ENCODE peak calls at places on chromosomes 5 and 9, in nine cellular contexts. One of them, this sample, is unnamed.

GRCh38 chr5:13990896-13991295 is 46.4 kb upstream of the DNAH5 start:
- DNase-seq in brain microvascular endothelial cell: no peak
- DNase-seq in stomach: no peak
- DNase-seq in epithelial cell of esophagus: peak; percentile 66
- DNase-seq in GM13976: no peak
- DNase-seq in GM06990: no peak
- DNase-seq in PC-3: no peak
- DNase-seq in AG09309: no peak
- DNase-seq in sigmoid colon: no peak
- DNase-seq in this sample: no peak

GRCh38 chr5:102858808-102859207 is 103.7 kb downstream of the PAM start:
- DNase-seq in brain microvascular endothelial cell: peak; percentile 56
- DNase-seq in stomach: no peak
- DNase-seq in epithelial cell of esophagus: peak; percentile 55
- DNase-seq in GM13976: no peak
- DNase-seq in GM06990: no peak
- DNase-seq in PC-3: peak; percentile 93
- DNase-seq in AG09309: peak; percentile 79
- DNase-seq in sigmoid colon: no peak
- DNase-seq in this sample: peak; percentile 12

GRCh38 chr9:100637787-100638186 is 59.9 kb downstream of the CAVIN4 start:
- DNase-seq in brain microvascular endothelial cell: no peak
- DNase-seq in stomach: no peak
- DNase-seq in epithelial cell of esophagus: no peak
- DNase-seq in GM13976: no peak
- DNase-seq in GM06990: no peak
- DNase-seq in PC-3: peak; percentile 23
- DNase-seq in AG09309: no peak
- DNase-seq in sigmoid colon: no peak
- DNase-seq in this sample: no peak

GRCh38 chr5:170597876-170598275 is 94.1 kb downstream of the KCNIP1 start:
- DNase-seq in brain microvascular endothelial cell: peak; percentile 4
- DNase-seq in stomach: no peak
- DNase-seq in epithelial cell of esophagus: no peak
- DNase-seq in GM13976: no peak
- DNase-seq in GM06990: no peak
- DNase-seq in PC-3: no peak
- DNase-seq in AG09309: no peak
- DNase-seq in sigmoid colon: peak; percentile 64
- DNase-seq in this sample: no peak

GRCh38 chr9:137217276-137218211 is 4.5 kb downstream of the RNF208 start:
- DNase-seq in brain microvascular endothelial cell: no peak
- DNase-seq in stomach: peak; percentile 95
- DNase-seq in epithelial cell of esophagus: peak; percentile 87
- DNase-seq in GM13976: no peak
- DNase-seq in GM06990: no peak
- DNase-seq in PC-3: peak; percentile 84
- DNase-seq in AG09309: no peak
- DNase-seq in sigmoid colon: no peak
- DNase-seq in this sample: peak; percentile 74

GRCh38 chr9:84617415-84617814 is 52.1 kb upstream of the NTRK2 start:
- DNase-seq in brain microvascular endothelial cell: no peak
- DNase-seq in stomach: no peak
- DNase-seq in epithelial cell of esophagus: no peak
- DNase-seq in GM13976: no peak
- DNase-seq in GM06990: no peak
- DNase-seq in PC-3: no peak
- DNase-seq in AG09309: no peak
- DNase-seq in sigmoid colon: no peak
- DNase-seq in this sample: no peak

GRCh38 chr5:111960466-111961215 is 203.6 kb upstream of the NREP start:
- DNase-seq in brain microvascular endothelial cell: no peak
- DNase-seq in stomach: no peak
- DNase-seq in epithelial cell of esophagus: peak; percentile 45
- DNase-seq in GM13976: no peak
- DNase-seq in GM06990: no peak
- DNase-seq in PC-3: peak; percentile 44
- DNase-seq in AG09309: no peak
- DNase-seq in sigmoid colon: no peak
- DNase-seq in this sample: peak; percentile 54

GRCh38 chr5:81233080-81233634 is at the start of gene CKMT2:
- DNase-seq in brain microvascular endothelial cell: peak; percentile 23
- DNase-seq in stomach: peak; percentile 84
- DNase-seq in epithelial cell of esophagus: peak; percentile 49
- DNase-seq in GM13976: no peak
- DNase-seq in GM06990: no peak
- DNase-seq in PC-3: no peak
- DNase-seq in AG09309: no peak
- DNase-seq in sigmoid colon: peak; percentile 86
- DNase-seq in this sample: no peak

GRCh38 chr9:97529363-97530076 is 28.1 kb downstream of the TMOD1 start:
- DNase-seq in brain microvascular endothelial cell: peak; percentile 7
- DNase-seq in stomach: no peak
- DNase-seq in epithelial cell of esophagus: peak; percentile 49
- DNase-seq in GM13976: peak; percentile 77
- DNase-seq in GM06990: peak; percentile 50
- DNase-seq in PC-3: peak; percentile 55
- DNase-seq in AG09309: no peak
- DNase-seq in sigmoid colon: peak; percentile 85
- DNase-seq in this sample: peak; percentile 21

GRCh38 chr9:12760758-12761157 is 14.1 kb upstream of the LURAP1L start:
- DNase-seq in brain microvascular endothelial cell: no peak
- DNase-seq in stomach: no peak
- DNase-seq in epithelial cell of esophagus: peak; percentile 61
- DNase-seq in GM13976: no peak
- DNase-seq in GM06990: no peak
- DNase-seq in PC-3: peak; percentile 61
- DNase-seq in AG09309: no peak
- DNase-seq in sigmoid colon: no peak
- DNase-seq in this sample: no peak

GRCh38 chr5:151569132-151570046 is 21.7 kb downstream of the FAT2 start:
- DNase-seq in brain microvascular endothelial cell: no peak
- DNase-seq in stomach: no peak
- DNase-seq in epithelial cell of esophagus: peak; percentile 85
- DNase-seq in GM13976: no peak
- DNase-seq in GM06990: no peak
- DNase-seq in PC-3: no peak
- DNase-seq in AG09309: no peak
- DNase-seq in sigmoid colon: no peak
- DNase-seq in this sample: peak; percentile 42

GRCh38 chr5:18068851-18069250 is 434.6 kb downstream of the TAF11L14 start:
- DNase-seq in brain microvascular endothelial cell: no peak
- DNase-seq in stomach: no peak
- DNase-seq in epithelial cell of esophagus: no peak
- DNase-seq in GM13976: no peak
- DNase-seq in GM06990: no peak
- DNase-seq in PC-3: no peak
- DNase-seq in AG09309: no peak
- DNase-seq in sigmoid colon: no peak
- DNase-seq in this sample: no peak

GRCh38 chr5:89255845-89256463 is 373.0 kb upstream of the MEF2C start:
- DNase-seq in brain microvascular endothelial cell: peak; percentile 77
- DNase-seq in stomach: no peak
- DNase-seq in epithelial cell of esophagus: peak; percentile 58
- DNase-seq in GM13976: no peak
- DNase-seq in GM06990: no peak
- DNase-seq in PC-3: peak; percentile 51
- DNase-seq in AG09309: peak; percentile 35
- DNase-seq in sigmoid colon: no peak
- DNase-seq in this sample: peak; percentile 43

GRCh38 chr5:82421119-82421518 is 143.0 kb upstream of the RPS23 start:
- DNase-seq in brain microvascular endothelial cell: peak; percentile 96
- DNase-seq in stomach: no peak
- DNase-seq in epithelial cell of esophagus: peak; percentile 92
- DNase-seq in GM13976: no peak
- DNase-seq in GM06990: no peak
- DNase-seq in PC-3: peak; percentile 98
- DNase-seq in AG09309: peak; percentile 66
- DNase-seq in sigmoid colon: no peak
- DNase-seq in this sample: peak; percentile 99
- TF ChIP-seq CTCF in brain microvascular endothelial cell: peak; percentile 64
- TF ChIP-seq CTCF in stomach: no peak
- TF ChIP-seq CTCF in epithelial cell of esophagus: peak; percentile 26
- TF ChIP-seq CTCF in GM13976: no peak
- TF ChIP-seq CTCF in GM06990: no peak
- TF ChIP-seq CTCF in PC-3: peak; percentile 58
- TF ChIP-seq CTCF in AG09309: peak; percentile 32
- TF ChIP-seq CTCF in sigmoid colon: no peak
- TF ChIP-seq CTCF in this sample: peak; percentile 49

GRCh38 chr5:132002701-132003100 is 8.8 kb downstream of the ACSL6 start:
- DNase-seq in brain microvascular endothelial cell: no peak
- DNase-seq in stomach: no peak
- DNase-seq in epithelial cell of esophagus: no peak
- DNase-seq in GM13976: no peak
- DNase-seq in GM06990: no peak
- DNase-seq in PC-3: no peak
- DNase-seq in AG09309: no peak
- DNase-seq in sigmoid colon: no peak
- DNase-seq in this sample: no peak

GRCh38 chr5:132003982-132004381 is 7.5 kb downstream of the ACSL6 start:
- DNase-seq in brain microvascular endothelial cell: no peak
- DNase-seq in stomach: no peak
- DNase-seq in epithelial cell of esophagus: no peak
- DNase-seq in GM13976: no peak
- DNase-seq in GM06990: no peak
- DNase-seq in PC-3: no peak
- DNase-seq in AG09309: no peak
- DNase-seq in sigmoid colon: no peak
- DNase-seq in this sample: no peak

GRCh38 chr5:132005591-132005990 is 5.9 kb downstream of the ACSL6 start:
- DNase-seq in brain microvascular endothelial cell: no peak
- DNase-seq in stomach: no peak
- DNase-seq in epithelial cell of esophagus: no peak
- DNase-seq in GM13976: no peak
- DNase-seq in GM06990: no peak
- DNase-seq in PC-3: no peak
- DNase-seq in AG09309: no peak
- DNase-seq in sigmoid colon: no peak
- DNase-seq in this sample: no peak

GRCh38 chr5:132001647-132002561 is 9.6 kb downstream of the ACSL6 start:
- DNase-seq in brain microvascular endothelial cell: peak; percentile 43
- DNase-seq in stomach: no peak
- DNase-seq in epithelial cell of esophagus: no peak
- DNase-seq in GM13976: no peak
- DNase-seq in GM06990: no peak
- DNase-seq in PC-3: peak; percentile 65
- DNase-seq in AG09309: no peak
- DNase-seq in sigmoid colon: no peak
- DNase-seq in this sample: peak; percentile 71

DNA sequence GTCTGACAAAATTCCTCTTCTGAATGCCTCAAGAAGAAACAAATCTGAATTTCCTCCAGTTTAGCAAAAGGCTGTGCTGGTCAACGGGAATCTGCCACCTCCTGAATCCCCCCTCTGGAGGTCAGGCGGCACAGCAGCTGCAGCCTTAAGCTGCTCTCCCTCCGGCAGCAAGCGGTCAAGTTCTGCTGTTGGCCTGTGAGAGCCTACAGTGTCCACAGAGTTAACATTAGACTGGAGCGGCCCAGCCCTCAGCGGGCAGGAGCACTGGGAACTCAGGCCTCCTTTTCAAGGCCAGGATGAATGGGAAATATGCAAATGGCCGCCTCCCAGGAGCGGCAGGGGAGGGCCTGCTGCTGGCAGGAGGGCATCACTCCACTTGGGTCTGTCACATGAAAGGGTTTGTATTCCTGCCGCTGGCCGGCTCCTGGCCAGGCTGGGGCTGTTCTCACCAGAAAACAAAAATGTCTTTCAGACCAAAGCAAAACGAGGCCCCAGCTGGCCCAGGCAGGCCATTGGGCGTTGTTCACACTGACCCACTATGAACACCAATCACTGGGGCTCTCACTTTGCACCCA is 8.2 kb downstream of the ACSL6 start:
- DNase-seq in brain microvascular endothelial cell: no peak
- DNase-seq in stomach: no peak
- DNase-seq in epithelial cell of esophagus: no peak
- DNase-seq in GM13976: no peak
- DNase-seq in GM06990: no peak
- DNase-seq in PC-3: no peak
- DNase-seq in AG09309: no peak
- DNase-seq in sigmoid colon: no peak
- DNase-seq in this sample: no peak
- TF ChIP-seq CTCF in brain microvascular endothelial cell: peak; percentile 53
- TF ChIP-seq CTCF in stomach: no peak
- TF ChIP-seq CTCF in epithelial cell of esophagus: no peak
- TF ChIP-seq CTCF in GM13976: no peak
- TF ChIP-seq CTCF in GM06990: no peak
- TF ChIP-seq CTCF in PC-3: no peak
- TF ChIP-seq CTCF in AG09309: no peak
- TF ChIP-seq CTCF in sigmoid colon: no peak
- TF ChIP-seq CTCF in this sample: no peak

GRCh38 chr9:73034962-73035361 is 82.1 kb upstream of the ALDH1A1 start:
- DNase-seq in brain microvascular endothelial cell: no peak
- DNase-seq in stomach: no peak
- DNase-seq in epithelial cell of esophagus: no peak
- DNase-seq in GM13976: no peak
- DNase-seq in GM06990: no peak
- DNase-seq in PC-3: peak; percentile 11
- DNase-seq in AG09309: no peak
- DNase-seq in sigmoid colon: no peak
- DNase-seq in this sample: no peak
- TF ChIP-seq CTCF in brain microvascular endothelial cell: peak; percentile 37
- TF ChIP-seq CTCF in stomach: no peak
- TF ChIP-seq CTCF in epithelial cell of esophagus: no peak
- TF ChIP-seq CTCF in GM13976: no peak
- TF ChIP-seq CTCF in GM06990: no peak
- TF ChIP-seq CTCF in PC-3: peak; percentile 41
- TF ChIP-seq CTCF in AG09309: peak; percentile 16
- TF ChIP-seq CTCF in sigmoid colon: no peak
- TF ChIP-seq CTCF in this sample: no peak

GRCh38 chr9:131423171-131423581 is 29.3 kb downstream of the PRRC2B start:
- DNase-seq in brain microvascular endothelial cell: peak; percentile 89
- DNase-seq in stomach: peak; percentile 69
- DNase-seq in epithelial cell of esophagus: peak; percentile 97
- DNase-seq in GM13976: peak; percentile 52
- DNase-seq in GM06990: no peak
- DNase-seq in PC-3: peak; percentile 77
- DNase-seq in AG09309: no peak
- DNase-seq in sigmoid colon: peak; percentile 83
- DNase-seq in this sample: peak; percentile 94

GRCh38 chr9:131419716-131420115 is 25.8 kb downstream of the PRRC2B start:
- DNase-seq in brain microvascular endothelial cell: no peak
- DNase-seq in stomach: no peak
- DNase-seq in epithelial cell of esophagus: no peak
- DNase-seq in GM13976: no peak
- DNase-seq in GM06990: no peak
- DNase-seq in PC-3: no peak
- DNase-seq in AG09309: no peak
- DNase-seq in sigmoid colon: no peak
- DNase-seq in this sample: no peak

GRCh38 chr9:131421691-131422090 is 27.8 kb downstream of the PRRC2B start:
- DNase-seq in brain microvascular endothelial cell: no peak
- DNase-seq in stomach: no peak
- DNase-seq in epithelial cell of esophagus: no peak
- DNase-seq in GM13976: no peak
- DNase-seq in GM06990: no peak
- DNase-seq in PC-3: no peak
- DNase-seq in AG09309: no peak
- DNase-seq in sigmoid colon: no peak
- DNase-seq in this sample: no peak

GRCh38 chr9:131420913-131421312 is 27.0 kb downstream of the PRRC2B start:
- DNase-seq in brain microvascular endothelial cell: no peak
- DNase-seq in stomach: no peak
- DNase-seq in epithelial cell of esophagus: peak; percentile 79
- DNase-seq in GM13976: no peak
- DNase-seq in GM06990: no peak
- DNase-seq in PC-3: no peak
- DNase-seq in AG09309: no peak
- DNase-seq in sigmoid colon: no peak
- DNase-seq in this sample: peak; percentile 75

GRCh38 chr9:131422241-131422792 is 28.4 kb downstream of the PRRC2B start:
- DNase-seq in brain microvascular endothelial cell: no peak
- DNase-seq in stomach: no peak
- DNase-seq in epithelial cell of esophagus: peak; percentile 69
- DNase-seq in GM13976: no peak
- DNase-seq in GM06990: no peak
- DNase-seq in PC-3: peak; percentile 16
- DNase-seq in AG09309: no peak
- DNase-seq in sigmoid colon: no peak
- DNase-seq in this sample: peak; percentile 53
- TF ChIP-seq CTCF in brain microvascular endothelial cell: peak; percentile 35
- TF ChIP-seq CTCF in stomach: no peak
- TF ChIP-seq CTCF in epithelial cell of esophagus: peak; percentile 48
- TF ChIP-seq CTCF in GM13976: no peak
- TF ChIP-seq CTCF in GM06990: no peak
- TF ChIP-seq CTCF in PC-3: peak; percentile 36
- TF ChIP-seq CTCF in AG09309: no peak
- TF ChIP-seq CTCF in sigmoid colon: peak; percentile 32
- TF ChIP-seq CTCF in this sample: peak; percentile 34